ENCODE peak calls at places on chromosomes 7 and 10, in nine cellular contexts. One of them, this sample, is unnamed.

GRCh38 chr10:101080933-101081546 is 19.3 kb downstream of the KAZALD1 start:
- DNase-seq in HL-60: no peak
- DNase-seq in spleen: no peak
- DNase-seq in mesendoderm: peak; percentile 49
- DNase-seq in astrocyte of the spinal cord: no peak
- DNase-seq in SK-N-SH: no peak
- DNase-seq in bronchial epithelial cell: peak; percentile 17
- DNase-seq in tibial nerve: no peak
- DNase-seq in lower lobe of right lung: no peak
- DNase-seq in this sample: no peak

GRCh38 chr7:157271315-157271990 is 65.4 kb upstream of the DNAJB6 start:
- DNase-seq in HL-60: no peak
- DNase-seq in tibial nerve: no peak
- DNase-seq in astrocyte of the spinal cord: peak; percentile 44
- DNase-seq in lower lobe of right lung: no peak
- DNase-seq in bronchial epithelial cell: peak; percentile 61
- DNase-seq in mesendoderm: peak; percentile 38
- DNase-seq in spleen: no peak
- DNase-seq in SK-N-SH: no peak
- DNase-seq in this sample: no peak

GRCh38 chr10:75469018-75469616 is 37.7 kb downstream of the LRMDA start:
- DNase-seq in lower lobe of right lung: no peak
- DNase-seq in SK-N-SH: no peak
- DNase-seq in astrocyte of the spinal cord: peak; percentile 81
- DNase-seq in bronchial epithelial cell: peak; percentile 98
- DNase-seq in tibial nerve: peak; percentile 72
- DNase-seq in spleen: no peak
- DNase-seq in HL-60: peak; percentile 92
- DNase-seq in mesendoderm: no peak
- DNase-seq in this sample: no peak

GRCh38 chr7:84624927-84625326 is 430.3 kb upstream of the SEMA3A start:
- DNase-seq in lower lobe of right lung: no peak
- DNase-seq in HL-60: no peak
- DNase-seq in mesendoderm: no peak
- DNase-seq in SK-N-SH: no peak
- DNase-seq in spleen: no peak
- DNase-seq in bronchial epithelial cell: peak; percentile 70
- DNase-seq in astrocyte of the spinal cord: no peak
- DNase-seq in tibial nerve: no peak
- DNase-seq in this sample: no peak

GRCh38 chr7:102260856-102261255 is 25.8 kb upstream of the SH2B2 start:
- DNase-seq in lower lobe of right lung: no peak
- DNase-seq in SK-N-SH: peak; percentile 96
- DNase-seq in tibial nerve: no peak
- DNase-seq in spleen: no peak
- DNase-seq in astrocyte of the spinal cord: peak; percentile 65
- DNase-seq in mesendoderm: peak; percentile 67
- DNase-seq in bronchial epithelial cell: no peak
- DNase-seq in HL-60: no peak
- DNase-seq in this sample: no peak

GRCh38 chr10:47024399-47025252 is 113.4 kb downstream of the PTPN20 start:
- DNase-seq in lower lobe of right lung: peak; percentile 63
- DNase-seq in HL-60: peak; percentile 48
- DNase-seq in bronchial epithelial cell: peak; percentile 63
- DNase-seq in mesendoderm: peak; percentile 68
- DNase-seq in SK-N-SH: peak; percentile 83
- DNase-seq in tibial nerve: peak; percentile 62
- DNase-seq in astrocyte of the spinal cord: peak; percentile 28
- DNase-seq in spleen: peak; percentile 84
- DNase-seq in this sample: no peak

GRCh38 chr7:142012825-142013506 is 17.3 kb downstream of the MGAM start:
- DNase-seq in SK-N-SH: no peak
- DNase-seq in HL-60: no peak
- DNase-seq in lower lobe of right lung: no peak
- DNase-seq in bronchial epithelial cell: peak; percentile 72
- DNase-seq in spleen: no peak
- DNase-seq in mesendoderm: peak; percentile 68
- DNase-seq in tibial nerve: no peak
- DNase-seq in astrocyte of the spinal cord: no peak
- DNase-seq in this sample: no peak

GRCh38 chr7:47444376-47445098 is 137.4 kb downstream of the TNS3 start:
- DNase-seq in HL-60: no peak
- DNase-seq in astrocyte of the spinal cord: peak; percentile 29
- DNase-seq in SK-N-SH: peak; percentile 49
- DNase-seq in lower lobe of right lung: no peak
- DNase-seq in tibial nerve: peak; percentile 40
- DNase-seq in mesendoderm: peak; percentile 26
- DNase-seq in spleen: no peak
- DNase-seq in bronchial epithelial cell: peak; percentile 35
- DNase-seq in this sample: no peak

GRCh38 chr10:103395754-103396066 is 565 bp downstream of the ATP5MK start:
- DNase-seq in bronchial epithelial cell: peak; percentile 3
- DNase-seq in HL-60: no peak
- DNase-seq in spleen: no peak
- DNase-seq in lower lobe of right lung: no peak
- DNase-seq in astrocyte of the spinal cord: peak; percentile 19
- DNase-seq in tibial nerve: no peak
- DNase-seq in SK-N-SH: no peak
- DNase-seq in mesendoderm: peak; percentile 30
- DNase-seq in this sample: no peak

GRCh38 chr10:1508096-1508495 is 229.2 kb downstream of the ADARB2 start:
- DNase-seq in astrocyte of the spinal cord: no peak
- DNase-seq in HL-60: no peak
- DNase-seq in tibial nerve: no peak
- DNase-seq in mesendoderm: no peak
- DNase-seq in lower lobe of right lung: no peak
- DNase-seq in bronchial epithelial cell: no peak
- DNase-seq in SK-N-SH: no peak
- DNase-seq in spleen: no peak
- DNase-seq in this sample: no peak

GRCh38 chr7:40673285-40673684 is 538.5 kb downstream of the SUGCT start:
- DNase-seq in SK-N-SH: no peak
- DNase-seq in HL-60: no peak
- DNase-seq in bronchial epithelial cell: peak; percentile 63
- DNase-seq in mesendoderm: no peak
- DNase-seq in spleen: no peak
- DNase-seq in tibial nerve: no peak
- DNase-seq in astrocyte of the spinal cord: peak; percentile 89
- DNase-seq in lower lobe of right lung: no peak
- DNase-seq in this sample: no peak

GRCh38 chr7:138608292-138608691 is 92.9 kb downstream of the SVOPL start:
- DNase-seq in SK-N-SH: no peak
- DNase-seq in bronchial epithelial cell: no peak
- DNase-seq in astrocyte of the spinal cord: peak; percentile 59
- DNase-seq in lower lobe of right lung: no peak
- DNase-seq in tibial nerve: no peak
- DNase-seq in spleen: no peak
- DNase-seq in HL-60: no peak
- DNase-seq in mesendoderm: no peak
- DNase-seq in this sample: no peak

GRCh38 chr7:18494821-18495408 is 634 bp upstream of the HDAC9 start:
- DNase-seq in bronchial epithelial cell: no peak
- DNase-seq in HL-60: no peak
- DNase-seq in spleen: no peak
- DNase-seq in tibial nerve: no peak
- DNase-seq in lower lobe of right lung: no peak
- DNase-seq in SK-N-SH: no peak
- DNase-seq in astrocyte of the spinal cord: peak; percentile 71
- DNase-seq in mesendoderm: no peak
- DNase-seq in this sample: no peak

GRCh38 chr10:78316451-78316931 is 282.8 kb downstream of the RPS24 start:
- DNase-seq in bronchial epithelial cell: no peak
- DNase-seq in HL-60: no peak
- DNase-seq in astrocyte of the spinal cord: no peak
- DNase-seq in mesendoderm: peak; percentile 32
- DNase-seq in tibial nerve: no peak
- DNase-seq in SK-N-SH: no peak
- DNase-seq in spleen: no peak
- DNase-seq in lower lobe of right lung: no peak
- DNase-seq in this sample: no peak

GRCh38 chr7:136925556-136925955 is 57.1 kb downstream of the CHRM2 start:
- DNase-seq in bronchial epithelial cell: no peak
- DNase-seq in astrocyte of the spinal cord: peak; percentile 24
- DNase-seq in SK-N-SH: no peak
- DNase-seq in lower lobe of right lung: no peak
- DNase-seq in mesendoderm: peak; percentile 48
- DNase-seq in HL-60: no peak
- DNase-seq in spleen: no peak
- DNase-seq in tibial nerve: no peak
- DNase-seq in this sample: no peak

GRCh38 chr7:152925412-152926147 is 166.0 kb downstream of the ACTR3B start:
- DNase-seq in lower lobe of right lung: no peak
- DNase-seq in spleen: no peak
- DNase-seq in HL-60: no peak
- DNase-seq in tibial nerve: no peak
- DNase-seq in astrocyte of the spinal cord: no peak
- DNase-seq in SK-N-SH: peak; percentile 83
- DNase-seq in bronchial epithelial cell: no peak
- DNase-seq in mesendoderm: peak; percentile 74
- DNase-seq in this sample: no peak

GRCh38 chr7:77651544-77652162 is 44.6 kb upstream of the RSBN1L start:
- DNase-seq in lower lobe of right lung: no peak
- DNase-seq in HL-60: no peak
- DNase-seq in bronchial epithelial cell: peak; percentile 32
- DNase-seq in spleen: no peak
- DNase-seq in mesendoderm: peak; percentile 44
- DNase-seq in astrocyte of the spinal cord: peak; percentile 43
- DNase-seq in SK-N-SH: peak; percentile 61
- DNase-seq in tibial nerve: peak; percentile 71
- DNase-seq in this sample: no peak

GRCh38 chr10:116132716-116133420 is 140.1 kb downstream of the GFRA1 start:
- DNase-seq in mesendoderm: no peak
- DNase-seq in astrocyte of the spinal cord: no peak
- DNase-seq in spleen: no peak
- DNase-seq in HL-60: no peak
- DNase-seq in bronchial epithelial cell: no peak
- DNase-seq in lower lobe of right lung: no peak
- DNase-seq in SK-N-SH: no peak
- DNase-seq in tibial nerve: no peak
- DNase-seq in this sample: no peak

GRCh38 chr7:100220833-100221718 is 1.3 kb downstream of the PVRIG start:
- DNase-seq in bronchial epithelial cell: no peak
- DNase-seq in SK-N-SH: no peak
- DNase-seq in spleen: peak; percentile 93
- DNase-seq in astrocyte of the spinal cord: no peak
- DNase-seq in tibial nerve: no peak
- DNase-seq in HL-60: no peak
- DNase-seq in lower lobe of right lung: no peak
- DNase-seq in mesendoderm: no peak
- DNase-seq in this sample: no peak

GRCh38 chr7:29607889-29608288 is 44.3 kb downstream of the PRR15 start:
- DNase-seq in HL-60: no peak
- DNase-seq in tibial nerve: no peak
- DNase-seq in SK-N-SH: no peak
- DNase-seq in lower lobe of right lung: no peak
- DNase-seq in spleen: no peak
- DNase-seq in mesendoderm: peak; percentile 69
- DNase-seq in astrocyte of the spinal cord: peak; percentile 22
- DNase-seq in bronchial epithelial cell: peak; percentile 97
- DNase-seq in this sample: no peak

GRCh38 chr10:33260403-33261239 is 73.8 kb downstream of the NRP1 start:
- DNase-seq in bronchial epithelial cell: no peak
- DNase-seq in SK-N-SH: peak; percentile 28
- DNase-seq in HL-60: no peak
- DNase-seq in astrocyte of the spinal cord: peak; percentile 33
- DNase-seq in mesendoderm: no peak
- DNase-seq in tibial nerve: no peak
- DNase-seq in spleen: no peak
- DNase-seq in lower lobe of right lung: no peak
- DNase-seq in this sample: no peak

GRCh38 chr7:112864380-112864779 is 74.2 kb upstream of the TMEM168 start:
- DNase-seq in lower lobe of right lung: no peak
- DNase-seq in SK-N-SH: no peak
- DNase-seq in astrocyte of the spinal cord: no peak
- DNase-seq in tibial nerve: no peak
- DNase-seq in mesendoderm: no peak
- DNase-seq in bronchial epithelial cell: no peak
- DNase-seq in HL-60: no peak
- DNase-seq in spleen: no peak
- DNase-seq in this sample: no peak
- H3K4me3 ChIP-seq in lower lobe of right lung: no peak overlapping the region
- H3K4me3 ChIP-seq in SK-N-SH: no peak overlapping the region
- H3K4me3 ChIP-seq in astrocyte of the spinal cord: no peak overlapping the region
- H3K4me3 ChIP-seq in tibial nerve: no peak overlapping the region
- H3K4me3 ChIP-seq in mesendoderm: no peak overlapping the region
- H3K4me3 ChIP-seq in bronchial epithelial cell: no peak overlapping the region
- H3K4me3 ChIP-seq in HL-60: no peak overlapping the region
- H3K4me3 ChIP-seq in spleen: no peak overlapping the region
- H3K4me3 ChIP-seq in this sample: no peak overlapping the region

GRCh38 chr7:7539711-7540110 is 4.0 kb upstream of the COL28A1 start:
- DNase-seq in spleen: no peak
- DNase-seq in SK-N-SH: no peak
- DNase-seq in mesendoderm: no peak
- DNase-seq in bronchial epithelial cell: no peak
- DNase-seq in astrocyte of the spinal cord: no peak
- DNase-seq in lower lobe of right lung: no peak
- DNase-seq in tibial nerve: no peak
- DNase-seq in HL-60: no peak
- DNase-seq in this sample: no peak
- H3K4me3 ChIP-seq in spleen: no peak overlapping the region
- H3K4me3 ChIP-seq in SK-N-SH: no peak overlapping the region
- H3K4me3 ChIP-seq in mesendoderm: no peak overlapping the region
- H3K4me3 ChIP-seq in bronchial epithelial cell: no peak overlapping the region
- H3K4me3 ChIP-seq in astrocyte of the spinal cord: no peak overlapping the region
- H3K4me3 ChIP-seq in lower lobe of right lung: no peak overlapping the region
- H3K4me3 ChIP-seq in tibial nerve: no peak overlapping the region
- H3K4me3 ChIP-seq in HL-60: no peak overlapping the region
- H3K4me3 ChIP-seq in this sample: no peak overlapping the region

GRCh38 chr7:1669486-1669951 is 558 bp upstream of the ELFN1 start:
- DNase-seq in spleen: peak; percentile 40
- DNase-seq in lower lobe of right lung: no peak
- DNase-seq in HL-60: no peak
- DNase-seq in bronchial epithelial cell: no peak
- DNase-seq in mesendoderm: no peak
- DNase-seq in astrocyte of the spinal cord: no peak
- DNase-seq in SK-N-SH: peak; percentile 72
- DNase-seq in tibial nerve: no peak
- DNase-seq in this sample: no peak
- H3K4me3 ChIP-seq in spleen: peak overlapping the region; percentile 37
- H3K4me3 ChIP-seq in lower lobe of right lung: peak overlapping the region; percentile 23
- H3K4me3 ChIP-seq in HL-60: no peak overlapping the region
- H3K4me3 ChIP-seq in bronchial epithelial cell: peak overlapping the region; percentile 14
- H3K4me3 ChIP-seq in mesendoderm: no peak overlapping the region
- H3K4me3 ChIP-seq in astrocyte of the spinal cord: no peak overlapping the region
- H3K4me3 ChIP-seq in SK-N-SH: no peak overlapping the region
- H3K4me3 ChIP-seq in tibial nerve: peak overlapping the region; percentile 39
- H3K4me3 ChIP-seq in this sample: no peak overlapping the region

DNA sequence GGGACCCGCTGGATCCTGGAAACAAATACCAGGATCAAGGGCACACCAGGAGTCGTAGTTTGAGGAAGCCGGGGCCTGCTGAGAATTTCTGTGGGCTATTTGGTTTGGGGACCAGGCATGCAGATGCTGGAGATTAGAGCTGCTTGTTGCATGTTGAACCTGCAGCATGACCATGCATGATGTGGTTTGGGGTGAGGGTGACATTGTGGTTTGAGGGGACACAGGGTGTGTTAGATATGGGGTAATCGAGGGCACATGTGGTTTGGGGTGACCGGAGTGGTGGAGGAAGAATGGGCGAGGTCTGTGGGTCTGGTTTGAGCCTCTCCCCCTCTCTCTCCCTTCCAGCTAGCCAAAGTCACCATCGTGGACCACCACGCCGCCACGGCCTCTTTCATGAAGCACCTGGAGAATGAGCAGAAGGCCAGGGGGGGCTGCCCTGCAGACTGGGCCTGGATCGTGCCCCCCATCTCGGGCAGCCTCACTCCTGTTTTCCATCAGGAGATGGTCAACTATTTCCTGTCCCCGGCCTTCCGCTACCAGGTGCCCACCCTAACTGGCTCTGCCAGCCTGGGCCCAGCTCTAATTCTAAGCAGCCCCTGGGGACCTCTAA is 10.2 kb downstream of the NOS3 start:
- DNase-seq in SK-N-SH: no peak
- DNase-seq in astrocyte of the spinal cord: no peak
- DNase-seq in tibial nerve: no peak
- DNase-seq in mesendoderm: no peak
- DNase-seq in lower lobe of right lung: no peak
- DNase-seq in bronchial epithelial cell: no peak
- DNase-seq in HL-60: no peak
- DNase-seq in spleen: no peak
- DNase-seq in this sample: no peak
- H3K4me3 ChIP-seq in SK-N-SH: no peak overlapping the region
- H3K4me3 ChIP-seq in astrocyte of the spinal cord: no peak overlapping the region
- H3K4me3 ChIP-seq in tibial nerve: no peak overlapping the region
- H3K4me3 ChIP-seq in mesendoderm: no peak overlapping the region
- H3K4me3 ChIP-seq in lower lobe of right lung: no peak overlapping the region
- H3K4me3 ChIP-seq in bronchial epithelial cell: no peak overlapping the region
- H3K4me3 ChIP-seq in HL-60: no peak overlapping the region
- H3K4me3 ChIP-seq in spleen: no peak overlapping the region
- H3K4me3 ChIP-seq in this sample: no peak overlapping the region

This sample was measured in RWPE2.